ENCODE peak calls at places on chromosomes 3 and 15, in four cellular contexts. T is right lobe of liver, O is thoracic aorta, C is endodermal cell. Z is an unnamed sample. For H3K9me3, the result is how much of the 10 kb centered on the place peaks cover.

GRCh38 chr15:91561371-91562100 is 292.0 kb upstream of the SLCO3A1 start:
- DNase-seq in T (no peak), O (no peak), C (no peak), Z (peak)

GRCh38 chr3:82378370-82378769 is 616.9 kb upstream of the GBE1 start:
- DNase-seq in T (no peak), O (no peak), C (no peak), Z (no peak)

GRCh38 chr3:117548600-117548999 is 839.0 kb downstream of the TUSC7 start:
- DNase-seq in T (no peak), O (no peak), C (no peak), Z (no peak)

GRCh38 chr3:194998948-194999347 is 272.0 kb downstream of the XXYLT1 start:
- DNase-seq in T (no peak), O (no peak), C (peak), Z (no peak)

GRCh38 chr3:26621891-26622633 is 510 bp upstream of the LRRC3B start:
- DNase-seq in T (no peak), O (no peak), C (no peak), Z (no peak)

GRCh38 chr3:116443096-116443793 is 2.0 kb downstream of the LSAMP start:
- DNase-seq in T (no peak), O (no peak), C (peak), Z (no peak)

GRCh38 chr3:69658514-69658913 is 80.8 kb upstream of the MITF start:
- DNase-seq in T (no peak), O (no peak), C (no peak), Z (no peak)

GRCh38 chr3:147680820-147681488 is 271.8 kb downstream of the ZIC1 start:
- DNase-seq in T (no peak), O (no peak), C (no peak), Z (no peak)

GRCh38 chr3:59573911-59574310 is 524.1 kb upstream of the CFAP20DC start:
- DNase-seq in T (no peak), O (no peak), C (no peak), Z (peak)

GRCh38 chr3:183698760-183699159 is 1.2 kb downstream of the YEATS2 start:
- DNase-seq in T (no peak), O (no peak), C (no peak), Z (no peak)

GRCh38 chr15:58534556-58534955 is 102.8 kb downstream of the LIPC start:
- DNase-seq in T (no peak), O (no peak), C (no peak), Z (no peak)

GRCh38 chr3:23203651-23204111 is 554 bp downstream of the UBE2E2 start:
- DNase-seq in T (peak), O (no peak), C (no peak), Z (no peak)

GRCh38 chr3:105394177-105394576 is 27.5 kb downstream of the ALCAM start:
- DNase-seq in T (no peak), O (no peak), C (peak), Z (no peak)

GRCh38 chr3:13518516-13519351 is 30.2 kb upstream of the FBLN2 start:
- DNase-seq in T (no peak), O (peak), C (no peak), Z (no peak)

DNA sequence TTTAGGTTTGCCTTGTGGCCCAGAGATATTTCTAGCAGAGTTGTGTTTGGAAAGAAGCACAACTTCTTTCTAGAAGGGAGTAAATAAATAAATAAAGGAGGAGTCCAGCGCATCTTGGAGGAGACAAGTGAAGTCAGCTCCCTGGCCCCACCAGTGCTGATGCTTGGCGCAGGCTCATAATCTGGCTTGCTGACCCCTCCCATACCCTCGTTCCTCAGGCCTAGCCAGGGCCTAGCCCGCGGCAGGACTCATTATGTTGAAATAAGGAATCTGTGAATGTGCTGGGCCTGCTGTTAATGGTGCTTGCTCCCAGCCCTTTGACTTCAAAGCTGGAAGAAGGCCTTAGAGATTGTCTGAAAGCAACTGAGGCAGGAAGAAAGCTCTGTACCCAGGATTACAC is 3.1 kb downstream of the ZNF710 start:
- DNase-seq in T (no peak), O (no peak), C (peak), Z (no peak)
- H3K4me3 ChIP-seq in T (no peak), O (no peak), C (peak), Z (peak)

GRCh38 chr3:193788189-193788946 is 195.4 kb downstream of the OPA1 start:
- DNase-seq in T (no peak), O (no peak), C (peak), Z (no peak)
- TF ChIP-seq CTCF in T (peak), O (peak), C (peak), Z (peak)

DNA sequence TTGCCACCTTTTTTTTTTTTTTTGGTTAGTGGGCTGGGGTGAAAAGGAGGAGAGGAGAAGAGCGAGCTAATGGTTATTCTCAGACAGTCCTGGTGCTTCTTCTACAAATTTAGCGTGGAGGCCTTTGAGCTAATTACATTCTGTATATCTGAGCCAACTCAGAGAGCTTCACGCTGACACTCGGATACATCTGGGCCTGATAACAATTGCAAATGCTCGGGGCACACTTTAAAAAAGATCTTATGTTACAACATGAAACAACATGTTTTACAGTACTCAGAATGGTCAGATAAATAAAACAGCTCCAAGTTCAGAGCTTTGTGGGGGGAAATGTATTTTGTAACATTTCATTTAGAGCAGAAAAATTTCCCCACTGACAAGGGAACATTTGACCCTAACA is 966.9 kb upstream of the NR2F2 start:
- DNase-seq in T (no peak), O (no peak), C (no peak), Z (no peak)
- H3K9me3 ChIP-seq in T (under half), O (under half), C (under half), Z (under half)

DNA sequence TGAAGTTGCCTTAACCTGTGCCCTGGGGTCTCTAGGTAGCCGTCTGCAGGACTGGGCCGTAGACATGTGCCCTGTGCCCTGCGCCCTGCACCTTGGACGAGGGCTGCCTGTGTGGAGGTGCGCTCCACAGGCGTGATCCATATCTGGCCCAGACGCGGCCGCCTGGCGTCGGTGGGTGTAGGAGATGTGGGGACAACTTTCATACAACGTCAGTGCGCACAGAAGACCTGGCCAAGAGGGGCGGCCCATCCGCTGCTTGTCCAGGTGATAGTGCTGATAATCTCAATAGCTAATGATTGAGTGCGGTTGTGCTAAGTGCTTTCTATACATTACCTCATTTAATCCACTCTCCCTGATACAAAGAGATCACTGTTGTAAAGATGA is 665 bp upstream of the RASGRP1 start:
- DNase-seq in T (peak), O (no peak), C (no peak), Z (no peak)
- H3K4me3 ChIP-seq in T (no peak), O (no peak), C (peak), Z (peak)

Z was measured in AG04450.